ENCODE peak calls at places on chromosomes 6 and 20, in eight cellular contexts. N is activated CD8-positive, alpha-beta T cell treated with anti-CD3 and anti-CD28 coated beads, Interleukin-2, amount 10 ng/mL, durations not matched to agents 7 days and 5 days; Q is activated CD4-positive, alpha-beta T cell treated with anti-CD3 and anti-CD28 coated beads, Interleukin-2, amount 50 U/mL, for 24 hours; O is lower leg skin; T is SW 1271; M is hypothalamus; E is endothelial cell of umbilical vein; K is activated naive CD4-positive, alpha-beta T cell treated with anti-CD3 and anti-CD28 coated beads, Interleukin-2, amount 50 U/mL, for 72 hours. B is an unnamed sample.
A peak's percentile ranks its signal among the peaks of the same experiment; 100 is the strongest.

GRCh38 chr6:25787469-25787868 is 32.9 kb downstream of the SLC17A4 start:
- DNase-seq in Q (no peak), N (no peak), K (no peak), T (no peak), E (no peak), O (no peak), M (no peak), B (no peak)

GRCh38 chr6:151805286-151805840 is 2.1 kb upstream of the ESR1 start:
- DNase-seq in K (no peak), E (no peak), N (no peak), O (no peak), Q (no peak), T (no peak), M (no peak), B (peak; percentile 65)

GRCh38 chr20:10586296-10586695 is 87.5 kb downstream of the JAG1 start:
- DNase-seq in M (no peak), O (no peak), E (no peak), N (no peak), K (no peak), T (no peak), Q (no peak), B (no peak)

GRCh38 chr6:35494161-35494563 is 2.7 kb downstream of the TEAD3 start:
- DNase-seq in O (no peak), N (no peak), K (no peak), T (no peak), M (no peak), Q (no peak), E (peak; percentile 30), B (no peak)

GRCh38 chr20:58747400-58747672 is 54.7 kb downstream of the NPEPL1 start:
- DNase-seq in N (no peak), Q (no peak), O (peak; percentile 34), K (no peak), M (no peak), T (no peak), E (no peak), B (no peak)

GRCh38 chr6:9126845-9127560 is 691.7 kb upstream of the SLC35B3 start:
- DNase-seq in N (no peak), T (peak; percentile 45), K (no peak), M (no peak), E (no peak), Q (no peak), O (no peak), B (no peak)

GRCh38 chr6:84035484-84035883 is 1.9 kb downstream of the MRAP2 start:
- DNase-seq in E (no peak), O (no peak), M (no peak), T (no peak), Q (no peak), K (no peak), N (no peak), B (no peak)

GRCh38 chr6:18242062-18242851 is 22.1 kb downstream of the DEK start:
- DNase-seq in M (no peak), O (no peak), E (peak; percentile 56), K (no peak), N (no peak), Q (no peak), T (peak; percentile 77), B (no peak)

GRCh38 chr20:1964659-1965405 is 29.0 kb downstream of the PDYN start:
- DNase-seq in Q (peak; percentile 2), K (no peak), M (no peak), N (no peak), E (no peak), O (peak; percentile 45), T (no peak), B (no peak)

GRCh38 chr6:24117016-24117415 is 9.0 kb upstream of the NRSN1 start:
- DNase-seq in K (no peak), M (no peak), E (no peak), O (no peak), N (no peak), T (no peak), Q (no peak), B (no peak)

GRCh38 chr6:160106010-160106409 is 15.6 kb upstream of the SLC22A1 start:
- DNase-seq in Q (no peak), M (no peak), T (no peak), O (no peak), E (no peak), N (no peak), K (no peak), B (no peak)

GRCh38 chr6:43786664-43787329 is 16.8 kb downstream of the VEGFA start:
- DNase-seq in M (no peak), N (no peak), K (no peak), Q (no peak), T (no peak), E (no peak), O (no peak), B (no peak)

GRCh38 chr6:77463308-77463880 is at the start of gene HTR1B:
- DNase-seq in K (no peak), Q (no peak), O (peak; percentile 82), T (no peak), E (peak; percentile 58), N (no peak), M (no peak), B (no peak)

GRCh38 chr6:128569737-128570438 is 49.5 kb upstream of the PTPRK start:
- DNase-seq in K (no peak), T (peak; percentile 55), Q (no peak), N (no peak), E (peak; percentile 9), O (no peak), M (no peak), B (no peak)

B was measured in ascending aorta.